ENCODE peak calls at places on chromosomes 6 and 20, in five cellular contexts. B, T, D, L and O are unnamed samples.

GRCh38 chr6:17466707-17467106 is 73.3 kb downstream of the CAP2 start:
- DNase-seq in B (no peak), T (no peak), D (no peak), L (no peak), O (no peak)

GRCh38 chr6:164106345-164106769 is 691.8 kb downstream of the QKI start:
- DNase-seq in B (no peak), T (no peak), D (no peak), L (no peak), O (no peak)

GRCh38 chr20:59022754-59023153 is 3.5 kb downstream of the TUBB1 start:
- DNase-seq in B (peak), T (no peak), D (no peak), L (no peak), O (no peak)

GRCh38 chr6:108685970-108686369 is 125.3 kb downstream of the FOXO3 start:
- DNase-seq in B (no peak), T (no peak), D (no peak), L (no peak), O (no peak)

GRCh38 chr20:49768204-49769124 is 44.2 kb upstream of the SLC9A8 start:
- DNase-seq in B (no peak), T (peak), D (peak), L (peak), O (no peak)

GRCh38 chr20:37777012-37777411 is 83.2 kb downstream of the CTNNBL1 start:
- DNase-seq in B (no peak), T (no peak), D (no peak), L (no peak), O (no peak)

GRCh38 chr6:24825130-24825630 is 26.5 kb upstream of the ARMH2 start:
- DNase-seq in B (no peak), T (no peak), D (no peak), L (no peak), O (no peak)

GRCh38 chr6:26553739-26554668 is 15.8 kb downstream of the HMGN4 start:
- DNase-seq in B (peak), T (peak), D (peak), L (peak), O (no peak)

GRCh38 chr6:35725081-35725708 is 11.6 kb upstream of the ARMC12 start:
- DNase-seq in B (no peak), T (no peak), D (no peak), L (no peak), O (no peak)

GRCh38 chr6:161217631-161218030 is 56.2 kb downstream of the AGPAT4 start:
- DNase-seq in B (no peak), T (no peak), D (no peak), L (no peak), O (no peak)

GRCh38 chr20:22526512-22527012 is 57.8 kb downstream of the FOXA2 start:
- DNase-seq in B (no peak), T (no peak), D (no peak), L (no peak), O (no peak)

GRCh38 chr6:149032599-149033405 is 284.7 kb upstream of the TAB2 start:
- DNase-seq in B (no peak), T (no peak), D (peak), L (no peak), O (no peak)

GRCh38 chr6:119902681-119903080 is 553.1 kb upstream of the MAN1A1 start:
- DNase-seq in B (no peak), T (no peak), D (no peak), L (no peak), O (no peak)

GRCh38 chr6:74041420-74041819 is 345.4 kb downstream of the CD109 start:
- DNase-seq in B (peak), T (no peak), D (no peak), L (no peak), O (no peak)

GRCh38 chr6:99520855-99521556 is 5.8 kb upstream of the USP45 start:
- DNase-seq in B (peak), T (peak), D (peak), L (peak), O (peak)

GRCh38 chr6:39114707-39115599 is at the start of gene SAYSD1:
- DNase-seq in B (peak), T (peak), D (peak), L (peak), O (peak)

GRCh38 chr20:61288331-61288784 is 36.3 kb downstream of the CDH4 start:
- DNase-seq in B (no peak), T (no peak), D (no peak), L (no peak), O (peak)

GRCh38 chr6:111607279-111607678 is 1.6 kb upstream of the TRAF3IP2 start:
- DNase-seq in B (no peak), T (no peak), D (no peak), L (no peak), O (no peak)

GRCh38 chr20:33162753-33163152 is 5.2 kb upstream of the BPIFA2 start:
- DNase-seq in B (no peak), T (no peak), D (no peak), L (peak), O (no peak)

GRCh38 chr6:109454483-109455160 is 950 bp downstream of the MICAL1 start:
- DNase-seq in B (peak), T (peak), D (peak), L (peak), O (no peak)

GRCh38 chr6:131250121-131250520 is 114.9 kb downstream of the AKAP7 start:
- DNase-seq in B (peak), T (peak), D (peak), L (peak), O (no peak)

GRCh38 chr6:22873531-22874136 is 304.3 kb downstream of the HDGFL1 start:
- DNase-seq in B (no peak), T (no peak), D (no peak), L (no peak), O (no peak)

GRCh38 chr6:53235508-53235907 is 86.9 kb upstream of the GCM1 start:
- DNase-seq in B (no peak), T (no peak), D (no peak), L (no peak), O (no peak)

GRCh38 chr6:117521785-117522502 is 39.5 kb downstream of the DCBLD1 start:
- DNase-seq in B (no peak), T (no peak), D (no peak), L (no peak), O (no peak)

GRCh38 chr6:44269921-44270525 is at the start of gene TMEM151B:
- DNase-seq in B (no peak), T (no peak), D (no peak), L (no peak), O (no peak)

GRCh38 chr20:11867286-11867921 is 50.3 kb upstream of the BTBD3 start:
- DNase-seq in B (no peak), T (no peak), D (no peak), L (no peak), O (no peak)

GRCh38 chr6:29722773-29723665 is at the start of gene HLA-F:
- DNase-seq in B (peak), T (peak), D (peak), L (peak), O (no peak)

GRCh38 chr6:29725981-29726380 is 2.7 kb downstream of the HLA-F start:
- DNase-seq in B (no peak), T (no peak), D (no peak), L (no peak), O (no peak)

GRCh38 chr6:29724937-29725869 is 2.0 kb downstream of the HLA-F start:
- DNase-seq in B (no peak), T (no peak), D (no peak), L (no peak), O (no peak)

GRCh38 chr6:29723666-29724588 is 693 bp downstream of the HLA-F start:
- DNase-seq in B (peak), T (peak), D (no peak), L (peak), O (no peak)

GRCh38 chr6:29720863-29721262 is 2.4 kb upstream of the HLA-F start:
- DNase-seq in B (no peak), T (no peak), D (no peak), L (no peak), O (no peak)
- TF ChIP-seq CTCF in B (no peak), T (no peak), D (no peak), L (no peak), O (no peak)

DNA sequence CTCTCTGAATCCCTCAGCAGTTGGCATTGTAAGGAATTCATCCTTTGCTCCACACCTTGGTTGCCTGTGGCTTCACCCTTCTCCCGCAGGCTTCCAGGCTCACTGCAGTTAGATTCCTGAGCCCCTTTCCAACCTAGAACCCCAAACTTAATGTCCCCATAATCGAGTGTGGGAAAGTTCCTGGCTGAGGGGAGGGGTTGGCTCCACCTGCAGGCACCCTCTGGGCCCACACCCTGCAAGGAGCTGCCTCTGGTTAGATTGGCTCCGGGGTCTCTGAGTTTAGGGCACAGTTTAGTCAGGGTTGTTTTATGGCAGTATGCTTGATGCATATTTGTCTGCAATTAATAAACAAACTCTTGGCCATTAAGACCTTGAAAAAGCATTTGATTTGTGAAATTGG is 63.4 kb downstream of the MTHFD1L start:
- DNase-seq in B (no peak), T (no peak), D (no peak), L (no peak), O (no peak)
- TF ChIP-seq CTCF in B (no peak), T (no peak), D (peak), L (no peak), O (peak)

GRCh38 chr6:126422912-126423311 is 83.0 kb downstream of the CENPW start:
- DNase-seq in B (no peak), T (no peak), D (no peak), L (no peak), O (no peak)
- TF ChIP-seq CTCF in B (no peak), T (no peak), D (no peak), L (no peak), O (peak)

GRCh38 chr20:42204261-42204660 is 586.1 kb upstream of the CHD6 start:
- DNase-seq in B (peak), T (no peak), D (no peak), L (no peak), O (no peak)
- TF ChIP-seq CTCF in B (peak), T (no peak), D (no peak), L (no peak), O (no peak)

GRCh38 chr6:88596801-88597200 is 366.6 kb downstream of the RNGTT start:
- DNase-seq in B (no peak), T (no peak), D (no peak), L (no peak), O (no peak)

GRCh38 chr6:88605271-88605670 is 358.1 kb downstream of the RNGTT start:
- DNase-seq in B (no peak), T (no peak), D (no peak), L (no peak), O (no peak)

GRCh38 chr6:88599561-88599960 is 363.9 kb downstream of the RNGTT start:
- DNase-seq in B (no peak), T (peak), D (no peak), L (no peak), O (no peak)
- TF ChIP-seq CTCF in B (no peak), T (no peak), D (no peak), L (no peak), O (no peak)